ENCODE peak calls at places on chromosomes 16 and 17, in eight cellular contexts. V, O, L, H, M, A, G and U are unnamed samples.

GRCh38 chr17:68731465-68731864 is 130.3 kb upstream of the FAM20A start:
- DNase-seq in A (no peak), G (no peak), O (no peak), L (no peak), M (no peak), V (no peak), H (no peak), U (no peak)

GRCh38 chr17:69331746-69332145 is 4.8 kb upstream of the ABCA5 start:
- DNase-seq in H (no peak), L (no peak), G (no peak), V (no peak), A (no peak), O (no peak), M (no peak), U (no peak)

GRCh38 chr16:3497771-3498170 is 2.5 kb upstream of the C16orf90 start:
- DNase-seq in H (no peak), A (peak; percentile 15), V (no peak), O (no peak), L (no peak), G (no peak), M (no peak), U (no peak)

GRCh38 chr17:34613064-34614019 is 34.0 kb downstream of the TMEM132E start:
- DNase-seq in L (peak; percentile 25), V (peak; percentile 48), O (no peak), G (peak; percentile 3), H (no peak), M (no peak), A (no peak), U (no peak)

GRCh38 chr17:68763551-68763950 is 162.4 kb upstream of the FAM20A start:
- DNase-seq in L (no peak), V (no peak), A (no peak), M (no peak), H (no peak), O (peak; percentile 64), G (peak; percentile 50), U (peak; percentile 26)

GRCh38 chr16:23434380-23434779 is 18.6 kb downstream of the COG7 start:
- DNase-seq in M (peak; percentile 55), V (peak; percentile 85), H (no peak), L (peak; percentile 50), A (no peak), G (peak; percentile 51), O (peak; percentile 56), U (peak; percentile 69)

GRCh38 chr16:74887084-74887483 is 97.8 kb downstream of the WDR59 start:
- DNase-seq in V (no peak), L (no peak), O (no peak), G (no peak), M (no peak), A (no peak), H (no peak), U (no peak)

GRCh38 chr17:66353937-66354401 is 51.6 kb downstream of the PRKCA start:
- DNase-seq in A (no peak), M (no peak), L (no peak), O (no peak), G (peak; percentile 87), H (no peak), V (no peak), U (peak; percentile 80)

GRCh38 chr16:13194766-13195165 is 293.4 kb downstream of the SHISA9 start:
- DNase-seq in M (no peak), O (no peak), A (no peak), L (no peak), H (no peak), V (no peak), G (no peak), U (no peak)

GRCh38 chr16:78705694-78706093 is 606.2 kb downstream of the WWOX start:
- DNase-seq in L (no peak), O (peak; percentile 66), V (peak; percentile 8), M (no peak), A (no peak), H (no peak), G (peak; percentile 40), U (peak; percentile 14)

GRCh38 chr17:79790805-79791353 is 6.0 kb downstream of the CBX8 start:
- DNase-seq in M (no peak), A (no peak), V (no peak), H (no peak), L (no peak), O (no peak), G (no peak), U (no peak)

GRCh38 chr16:69941251-69942098 is 9.7 kb upstream of the CLEC18A start:
- DNase-seq in G (no peak), V (no peak), O (no peak), H (no peak), A (no peak), L (peak; percentile 6), M (no peak), U (no peak)

GRCh38 chr16:80804451-80805383 is at the start of gene CDYL2:
- DNase-seq in G (peak; percentile 36), H (no peak), L (peak; percentile 39), O (no peak), A (no peak), V (peak; percentile 11), M (peak; percentile 49), U (no peak)

GRCh38 chr17:58534901-58535421 is 20.5 kb upstream of the MTMR4 start:
- DNase-seq in V (no peak), H (no peak), A (no peak), L (no peak), G (peak; percentile 57), M (no peak), O (peak; percentile 74), U (peak; percentile 20)

GRCh38 chr16:82134884-82135283 is 35.1 kb downstream of the MPHOSPH6 start:
- DNase-seq in O (no peak), G (no peak), H (no peak), M (no peak), L (no peak), A (no peak), V (no peak), U (no peak)

GRCh38 chr17:49214665-49215360 is 4.3 kb downstream of the ABI3 start:
- DNase-seq in V (no peak), A (no peak), M (no peak), H (no peak), L (peak; percentile 70), G (no peak), O (no peak), U (no peak)

GRCh38 chr16:79897444-79898146 is 297.1 kb upstream of the MAF start:
- DNase-seq in G (peak; percentile 77), H (no peak), O (no peak), A (no peak), V (no peak), M (peak; percentile 58), L (peak; percentile 10), U (peak; percentile 56)

GRCh38 chr17:82330322-82331239 is 3.0 kb downstream of the SECTM1 start:
- DNase-seq in L (no peak), H (no peak), A (no peak), V (peak; percentile 64), M (no peak), O (peak; percentile 49), G (peak; percentile 41), U (peak; percentile 33)

DNA sequence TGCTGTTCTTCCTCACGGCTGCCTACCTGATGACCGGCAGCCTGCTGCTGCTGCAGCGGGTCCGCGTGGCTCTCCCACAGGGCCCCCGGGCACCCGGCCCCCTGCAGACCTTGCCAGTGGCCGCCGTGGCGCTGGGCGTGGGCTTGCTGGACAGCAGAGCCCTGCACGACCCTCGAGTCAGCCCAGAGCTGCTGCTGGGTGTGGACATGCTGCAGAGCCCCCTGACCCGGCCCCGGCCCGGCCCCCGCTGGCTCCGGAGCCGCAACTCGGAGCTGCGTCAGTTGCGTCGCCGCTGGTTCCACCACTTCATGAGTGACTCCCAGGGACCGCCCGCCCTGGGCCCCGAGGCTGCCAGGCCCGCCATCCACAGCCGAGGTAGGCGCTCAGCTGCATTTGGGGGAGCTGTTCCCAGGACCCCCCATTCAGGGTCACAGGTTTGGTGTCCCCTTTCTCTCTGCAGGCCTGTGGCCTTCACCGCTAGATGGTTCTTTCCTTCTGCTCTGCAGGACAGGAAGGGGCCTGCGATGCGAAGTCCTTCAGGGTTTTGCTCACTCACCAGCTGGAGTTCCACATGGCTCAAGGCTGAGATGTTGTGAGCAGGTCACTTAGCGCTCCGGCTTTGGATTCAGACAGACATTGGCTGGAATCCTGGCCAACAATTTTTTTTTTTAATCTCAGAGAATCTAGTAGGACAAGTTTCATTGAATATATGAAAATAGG is 10.7 kb downstream of the WSCD1 start:
- DNase-seq in M (no peak), O (no peak), H (no peak), V (no peak), G (no peak), A (no peak), L (no peak), U (no peak)
- H3K4me3 ChIP-seq in M (no peak overlapping the region), O (no peak overlapping the region), H (no peak overlapping the region), V (no peak overlapping the region), G (no peak overlapping the region), A (no peak overlapping the region), L (no peak overlapping the region), U (no peak overlapping the region)

GRCh38 chr16:57775661-57776469 is 26.4 kb downstream of the KIFC3 start:
- DNase-seq in M (peak; percentile 62), H (peak; percentile 94), O (no peak), V (no peak), A (no peak), G (no peak), L (no peak), U (peak; percentile 27)
- TF ChIP-seq CTCF in M (peak; percentile 49), H (peak; percentile 99), O (no peak), V (no peak), A (no peak), G (no peak), L (no peak), U (peak; percentile 45)

GRCh38 chr16:86285938-86286921 is 224.1 kb upstream of the FOXF1 start:
- DNase-seq in A (peak; percentile 85), L (no peak), V (no peak), G (peak; percentile 30), O (peak; percentile 9), H (no peak), M (peak; percentile 23), U (no peak)
- H3K4me3 ChIP-seq in A (peak overlapping the region; percentile 36), L (no peak overlapping the region), V (no peak overlapping the region), G (peak overlapping the region; percentile 45), O (no peak overlapping the region), H (peak overlapping the region; percentile 18), M (no peak overlapping the region), U (no peak overlapping the region)

GRCh38 chr17:28365487-28365886 is 488 bp upstream of the SEBOX start:
- DNase-seq in G (no peak), M (no peak), H (no peak), V (no peak), O (no peak), A (no peak), L (no peak), U (no peak)

GRCh38 chr17:28368306-28368831 is 1.7 kb downstream of the VTN start:
- DNase-seq in L (no peak), O (no peak), M (no peak), H (no peak), V (no peak), G (no peak), A (no peak), U (no peak)

GRCh38 chr17:28367641-28368305 is 2.3 kb downstream of the VTN start:
- DNase-seq in H (no peak), O (no peak), A (no peak), M (no peak), V (no peak), G (no peak), L (no peak), U (no peak)

GRCh38 chr17:28364665-28365363 is at the start of gene SEBOX:
- DNase-seq in L (no peak), V (no peak), M (no peak), O (no peak), G (no peak), A (no peak), H (no peak), U (no peak)

DNA sequence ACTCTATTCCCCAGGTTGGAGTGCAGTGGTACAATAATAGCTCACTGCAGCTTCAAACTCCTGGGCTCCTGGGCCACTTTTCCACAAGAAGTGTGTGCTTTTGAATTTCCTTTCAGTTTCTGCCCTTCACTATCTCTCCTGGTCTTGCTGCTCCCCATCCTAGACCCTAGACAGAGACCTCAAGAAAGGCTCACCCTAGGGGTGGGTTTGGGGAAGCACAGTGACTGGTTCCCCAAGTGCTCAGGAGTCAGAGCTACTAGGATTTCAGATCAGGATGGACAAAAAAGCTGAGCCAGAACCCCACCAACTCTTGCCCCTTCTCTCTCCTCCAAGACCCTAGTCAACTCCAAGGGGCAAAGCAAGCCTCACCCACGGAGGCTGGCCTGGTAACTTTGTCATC is 1.6 kb upstream of the SEBOX start:
- DNase-seq in M (no peak), O (no peak), L (no peak), V (no peak), H (no peak), A (no peak), G (no peak), U (no peak)
- TF ChIP-seq CTCF in M (no peak), O (peak; percentile 14), L (no peak), V (no peak), H (peak; percentile 10), A (no peak), G (no peak), U (no peak)